ENCODE peak calls at places on chromosomes 5 and 9, in seven cellular contexts. Y is endothelial cell of umbilical vein, N is A549, H is WTC11, W is H1, O is HCT116, J is K562. K is an unnamed sample.

GRCh38 chr9:86082870-86083269 is 16.5 kb downstream of the GOLM1 start:
- DNase-seq in H (no peak), O (no peak), J (no peak), N (no peak), Y (no peak), W (no peak), K (no peak)

GRCh38 chr9:26685857-26686256 is 206.7 kb downstream of the CAAP1 start:
- DNase-seq in J (no peak), N (peak; percentile 11), W (no peak), O (no peak), H (no peak), Y (no peak), K (no peak)

GRCh38 chr5:61159841-61160240 is 2.4 kb downstream of the SMIM15 start:
- DNase-seq in Y (no peak), H (no peak), W (no peak), N (no peak), J (no peak), O (no peak), K (no peak)

GRCh38 chr5:144460608-144461007 is 289.9 kb downstream of the KCTD16 start:
- DNase-seq in W (no peak), N (no peak), J (no peak), O (no peak), H (no peak), Y (no peak), K (no peak)

GRCh38 chr5:32810812-32811211 is 99.7 kb downstream of the NPR3 start:
- DNase-seq in W (no peak), O (no peak), Y (no peak), H (no peak), N (no peak), J (no peak), K (no peak)

GRCh38 chr5:169742773-169743296 is 105.8 kb downstream of the DOCK2 start:
- DNase-seq in Y (no peak), W (no peak), N (no peak), J (no peak), H (no peak), O (no peak), K (no peak)

GRCh38 chr5:55989860-55990259 is 4.9 kb downstream of the IL6ST start:
- DNase-seq in W (no peak), N (no peak), O (no peak), J (no peak), H (no peak), Y (no peak), K (no peak)

GRCh38 chr5:66864240-66864884 is 268.2 kb downstream of the MAST4 start:
- DNase-seq in N (peak; percentile 67), J (no peak), O (no peak), H (peak; percentile 40), Y (peak; percentile 86), W (no peak), K (peak; percentile 46)

GRCh38 chr5:2131196-2131595 is 248.5 kb upstream of the IRX4 start:
- DNase-seq in W (no peak), J (no peak), N (peak; percentile 18), H (no peak), Y (no peak), O (no peak), K (no peak)

GRCh38 chr5:3325206-3325605 is 270.4 kb upstream of the IRX1 start:
- DNase-seq in N (no peak), Y (no peak), W (no peak), O (no peak), J (no peak), H (no peak), K (no peak)

GRCh38 chr9:109806506-109807115 is 26.6 kb downstream of the PALM2AKAP2 start:
- DNase-seq in N (no peak), W (no peak), Y (no peak), J (no peak), O (no peak), H (no peak), K (no peak)

GRCh38 chr5:71907001-71907564 is 188.0 kb downstream of the CARTPT start:
- DNase-seq in O (no peak), H (no peak), J (no peak), W (no peak), Y (no peak), N (no peak), K (no peak)

GRCh38 chr5:17001418-17001817 is 65.3 kb upstream of the MYO10 start:
- DNase-seq in W (no peak), N (no peak), Y (peak; percentile 93), O (no peak), H (no peak), J (no peak), K (no peak)
- TF ChIP-seq MAX in W (no peak), N (no peak), Y (no peak), O (no peak), H (no peak), J (no peak), K (no peak)

GRCh38 chr9:78112004-78112403 is 80.4 kb upstream of the GNAQ start:
- DNase-seq in H (no peak), N (no peak), J (no peak), W (no peak), Y (no peak), O (no peak), K (no peak)

GRCh38 chr9:78109075-78109474 is 77.5 kb upstream of the GNAQ start:
- DNase-seq in W (no peak), N (no peak), O (no peak), Y (no peak), H (no peak), J (no peak), K (no peak)

GRCh38 chr9:78118742-78119473 is 87.3 kb upstream of the GNAQ start:
- DNase-seq in O (no peak), H (no peak), W (no peak), N (no peak), Y (no peak), J (no peak), K (peak; percentile 89)

GRCh38 chr9:78114581-78114980 is 83.0 kb upstream of the GNAQ start:
- DNase-seq in O (no peak), N (no peak), W (no peak), H (no peak), J (no peak), Y (no peak), K (no peak)

GRCh38 chr9:78115073-78115472 is 83.5 kb upstream of the GNAQ start:
- DNase-seq in W (no peak), Y (no peak), H (no peak), O (no peak), J (peak; percentile 21), N (peak; percentile 7), K (peak; percentile 58)
- TF ChIP-seq CTCF in W (peak; percentile 48), Y (peak; percentile 45), H (peak; percentile 54), O (no peak), J (peak; percentile 53), N (peak; percentile 26), K (peak; percentile 25)

GRCh38 chr5:53368516-53368915 is 111.9 kb upstream of the FST start:
- DNase-seq in H (no peak), N (peak; percentile 61), J (no peak), O (no peak), W (no peak), Y (peak; percentile 62), K (no peak)
- TF ChIP-seq MAX in H (no peak), N (no peak), J (no peak), O (no peak), W (no peak), Y (no peak), K (no peak)

DNA sequence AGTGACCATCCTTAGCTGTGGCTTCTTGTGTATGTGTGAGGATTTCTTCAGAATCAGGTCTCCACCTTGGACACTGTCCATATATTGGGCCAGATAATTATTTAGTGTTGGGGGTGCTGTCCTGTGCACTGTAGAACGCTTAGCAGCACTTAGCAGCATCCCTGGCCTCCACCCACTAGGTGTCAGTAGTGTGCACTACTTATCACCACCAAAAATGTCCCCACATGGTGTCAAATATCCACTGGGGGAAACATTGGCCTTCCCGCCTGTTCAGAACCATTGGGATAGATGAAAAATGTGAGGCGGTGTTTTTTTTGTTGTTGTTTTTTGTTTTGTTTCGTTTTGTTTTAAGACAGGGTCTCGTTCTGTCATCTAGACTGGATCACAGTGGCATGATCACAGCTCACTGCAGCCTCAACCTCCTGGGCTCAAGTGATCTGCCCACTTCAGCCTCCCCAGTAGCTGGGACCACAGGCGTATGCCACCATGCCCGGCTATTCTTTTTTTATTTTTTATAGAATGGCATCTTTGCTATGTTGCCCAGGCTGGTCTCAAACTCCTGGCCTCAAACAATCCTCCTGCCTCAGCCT is 67.7 kb downstream of the TENT4A start:
- DNase-seq in O (peak; percentile 38), W (no peak), H (no peak), N (peak; percentile 53), J (peak; percentile 59), Y (no peak), K (peak; percentile 58)
- TF ChIP-seq CTCF in O (peak; percentile 13), W (peak; percentile 62), H (peak; percentile 43), N (no peak), J (peak; percentile 84), Y (peak; percentile 58), K (peak; percentile 77)

K was measured in NB4.